ENCODE peak calls at places on chromosomes 6 and 20, in seven cellular contexts. C is IMR-90, R is PC-3, P is H1, F is HCT116, K is mesendoderm, J is GM23248. G is an unnamed sample.
A peak's percentile ranks its signal among the peaks of the same experiment; 100 is the strongest.

GRCh38 chr20:22949710-22950109 is 85.4 kb upstream of the SSTR4 start:
- DNase-seq in R (peak; percentile 54), C (no peak), J (no peak), F (no peak), P (no peak), K (no peak), G (no peak)

GRCh38 chr6:102732908-102733307 is 1339.4 kb downstream of the GRIK2 start:
- DNase-seq in P (no peak), J (peak; percentile 42), K (no peak), F (no peak), C (no peak), R (peak; percentile 71), G (no peak)

GRCh38 chr20:14992961-14993360 is 655.5 kb upstream of the FLRT3 start:
- DNase-seq in J (peak; percentile 38), F (no peak), K (no peak), C (no peak), R (peak; percentile 25), P (no peak), G (no peak)

GRCh38 chr6:71419217-71419953 is 130.8 kb downstream of the OGFRL1 start:
- DNase-seq in K (no peak), J (peak; percentile 35), C (peak; percentile 19), F (no peak), R (peak; percentile 15), P (no peak), G (peak; percentile 56)

GRCh38 chr20:48260370-48260769 is 475.1 kb upstream of the SULF2 start:
- DNase-seq in C (no peak), K (no peak), R (no peak), F (no peak), J (no peak), P (no peak), G (peak; percentile 46)

GRCh38 chr20:48695255-48695654 is 132.5 kb downstream of the PREX1 start:
- DNase-seq in F (no peak), C (no peak), J (no peak), R (peak; percentile 37), K (no peak), P (no peak), G (no peak)

GRCh38 chr20:64220420-64220819 is 35.1 kb upstream of the PCMTD2 start:
- DNase-seq in P (no peak), C (no peak), J (no peak), F (no peak), K (no peak), R (no peak), G (no peak)

GRCh38 chr6:10237284-10238043 is 177.4 kb downstream of the TFAP2A start:
- DNase-seq in R (peak; percentile 93), K (no peak), C (peak; percentile 1), J (peak; percentile 73), F (peak; percentile 86), P (no peak), G (no peak)

DNA sequence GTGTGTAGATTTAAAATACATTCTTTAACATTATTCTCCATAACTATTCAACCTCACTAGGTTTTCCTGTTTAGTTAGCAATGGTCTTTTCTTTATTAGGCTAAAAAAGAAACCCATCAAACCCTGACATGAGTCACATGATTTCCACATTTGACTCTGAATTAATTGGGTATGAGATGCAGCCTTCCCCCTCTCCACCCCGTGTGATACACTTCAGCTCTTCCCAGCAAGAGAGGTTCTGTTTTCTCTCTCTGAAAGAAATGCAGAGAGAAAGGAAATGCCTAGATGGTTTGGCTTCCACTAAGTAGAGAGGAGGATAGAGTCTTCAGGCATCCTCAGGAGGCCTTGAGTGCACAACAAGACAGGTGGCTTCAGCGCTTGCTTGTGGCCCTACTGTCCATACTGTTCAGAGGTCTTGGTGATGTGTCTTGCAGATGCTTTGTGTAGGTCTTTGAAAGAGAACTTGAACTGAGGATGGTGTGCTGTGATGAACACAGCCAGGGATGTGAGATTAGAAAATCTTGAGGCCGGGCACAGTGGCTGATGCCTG is 17.3 kb downstream of the FARS2 start:
- DNase-seq in P (no peak), C (no peak), R (no peak), J (no peak), K (no peak), F (no peak), G (no peak)
- H3K4me3 ChIP-seq in P (no peak overlapping the region), C (no peak overlapping the region), R (no peak overlapping the region), J (no peak overlapping the region), K (no peak overlapping the region), F (no peak overlapping the region), G (no peak overlapping the region)

DNA sequence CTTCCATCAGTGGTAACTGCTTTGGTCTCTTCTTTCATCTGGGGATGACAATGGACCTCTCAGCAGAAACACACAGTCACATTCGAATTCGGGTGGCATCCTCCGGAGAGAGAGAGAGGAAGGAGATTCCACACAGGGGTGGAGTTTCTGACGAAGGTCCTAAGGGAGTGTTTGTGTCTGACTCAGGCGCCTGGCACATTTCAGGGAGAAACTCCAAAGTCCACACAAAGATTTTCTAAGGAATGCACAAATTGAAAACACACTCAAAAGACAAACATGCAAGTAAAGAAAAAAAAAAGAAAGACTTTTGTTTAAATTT is 6.1 kb downstream of the EDN1 start:
- DNase-seq in K (peak; percentile 29), C (peak; percentile 83), J (peak; percentile 95), R (peak; percentile 91), P (no peak), F (no peak), G (no peak)
- H3K9ac ChIP-seq in K (no peak overlapping the region), C (no peak overlapping the region), J (peak overlapping the region; percentile 57), R (peak overlapping the region; percentile 54), P (no peak overlapping the region), F (peak overlapping the region; percentile 24), G (no peak overlapping the region)

DNA sequence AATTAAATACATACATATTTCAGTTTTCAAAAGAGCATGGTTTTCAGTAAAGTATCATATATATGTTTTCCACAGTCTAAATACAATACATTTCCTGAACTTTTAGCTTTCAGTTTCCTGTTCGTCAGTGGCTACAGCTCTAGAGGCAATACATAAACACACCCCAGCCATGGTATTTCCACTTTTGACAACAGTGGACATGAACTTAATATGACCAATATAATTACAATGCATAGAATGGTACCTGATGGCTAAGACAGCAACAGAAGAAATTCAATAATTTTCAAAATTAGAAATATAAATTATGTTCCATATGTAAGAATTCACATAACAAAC is 19.3 kb downstream of the FKBP5 start:
- DNase-seq in F (no peak), R (peak; percentile 9), C (peak; percentile 64), J (peak; percentile 23), K (no peak), P (no peak), G (no peak)
- H3K4me3 ChIP-seq in F (no peak overlapping the region), R (peak overlapping the region; percentile 23), C (no peak overlapping the region), J (peak overlapping the region; percentile 49), K (no peak overlapping the region), P (no peak overlapping the region), G (no peak overlapping the region)

GRCh38 chr6:118768904-118769325 is 117.5 kb upstream of the CEP85L start:
- DNase-seq in C (no peak), R (peak; percentile 67), K (no peak), P (no peak), J (no peak), F (no peak), G (no peak)

GRCh38 chr6:118770112-118770788 is 118.9 kb upstream of the CEP85L start:
- DNase-seq in P (no peak), K (no peak), F (no peak), R (peak; percentile 36), C (no peak), J (no peak), G (no peak)

GRCh38 chr6:118772886-118773285 is 121.1 kb upstream of the ASF1A start:
- DNase-seq in J (no peak), C (no peak), K (peak; percentile 33), F (no peak), P (no peak), R (no peak), G (no peak)

GRCh38 chr6:118770835-118771234 is 119.4 kb upstream of the CEP85L start:
- DNase-seq in C (no peak), P (no peak), R (no peak), J (no peak), F (no peak), K (no peak), G (no peak)

GRCh38 chr6:118771253-118771652 is 119.9 kb upstream of the CEP85L start:
- DNase-seq in F (no peak), J (no peak), C (no peak), R (peak; percentile 36), K (no peak), P (no peak), G (no peak)
- H3K9ac ChIP-seq in F (no peak overlapping the region), J (no peak overlapping the region), C (no peak overlapping the region), R (no peak overlapping the region), K (no peak overlapping the region), P (no peak overlapping the region), G (no peak overlapping the region)

GRCh38 chr20:37790900-37791299 is 97.1 kb downstream of the CTNNBL1 start:
- DNase-seq in K (no peak), J (no peak), P (no peak), R (no peak), F (no peak), C (no peak), G (no peak)

GRCh38 chr20:37786043-37786442 is 92.2 kb downstream of the CTNNBL1 start:
- DNase-seq in R (no peak), K (peak; percentile 52), P (no peak), C (no peak), F (no peak), J (no peak), G (peak; percentile 51)

DNA sequence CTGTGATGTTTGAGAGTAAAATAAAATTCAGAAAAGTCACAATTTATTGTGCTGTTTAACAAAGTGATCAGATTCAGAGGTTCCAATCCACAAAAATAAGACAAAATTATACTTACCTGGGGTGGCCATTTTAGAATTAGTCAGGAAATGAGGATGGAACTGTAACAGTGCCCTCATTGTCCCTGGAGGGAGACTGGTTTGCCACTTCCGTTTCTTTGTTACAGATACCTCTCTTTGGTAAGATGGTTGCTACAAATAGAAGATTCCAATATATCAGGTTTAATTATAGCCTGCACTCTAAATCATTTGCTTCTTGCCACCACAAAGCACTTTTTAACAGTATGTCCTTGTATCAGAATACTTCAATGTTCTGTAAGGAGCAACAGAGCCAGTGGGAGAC is 95.6 kb downstream of the CTNNBL1 start:
- DNase-seq in P (no peak), C (no peak), J (no peak), F (no peak), K (no peak), R (no peak), G (no peak)
- H3K4me3 ChIP-seq in P (no peak overlapping the region), C (no peak overlapping the region), J (no peak overlapping the region), F (no peak overlapping the region), K (no peak overlapping the region), R (no peak overlapping the region), G (no peak overlapping the region)

DNA sequence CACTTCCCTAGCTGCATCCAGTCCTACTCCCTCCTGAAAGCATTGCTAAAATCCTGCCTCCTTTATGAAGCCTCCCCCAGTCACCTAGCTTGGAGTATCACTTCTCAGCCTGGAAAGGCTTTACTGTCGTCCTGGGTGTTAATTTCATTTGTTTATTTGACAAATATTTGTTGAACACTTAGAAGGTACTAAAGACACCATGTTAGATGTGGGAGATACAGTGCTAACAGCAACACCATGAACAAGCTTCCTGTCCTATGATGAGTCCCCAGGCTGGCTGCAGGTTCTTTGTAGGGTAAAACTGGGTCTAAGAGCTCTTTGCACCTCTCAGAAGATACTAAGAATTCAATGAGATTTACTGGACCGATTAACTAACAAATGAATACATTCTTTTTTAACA is 109.2 kb upstream of the TMEM170B start:
- DNase-seq in J (peak; percentile 24), R (no peak), P (no peak), F (no peak), C (no peak), K (peak; percentile 36), G (no peak)
- H3K9ac ChIP-seq in J (no peak overlapping the region), R (peak overlapping the region; percentile 45), P (no peak overlapping the region), F (no peak overlapping the region), C (no peak overlapping the region), K (no peak overlapping the region), G (no peak overlapping the region)